ENCODE peak calls at places on chromosome 10, in ten cellular contexts. G is iPS DF 6.9; N is colonic mucosa; B is GM23248; L is heart right ventricle; D is HCT116; T is mucosa of descending colon; E is foreskin fibroblast; R is naive thymus-derived CD4-positive, alpha-beta T cell; Q is right cardiac atrium. J is an unnamed sample.
A peak's percentile ranks its signal among the peaks of the same experiment; 100 is the strongest.

GRCh38 chr10:88991161-88991899 is 732 bp downstream of the FAS start:
- DNase-seq in G (no peak), N (peak; percentile 81), B (peak; percentile 89), L (peak; percentile 78), D (peak; percentile 35), T (peak; percentile 81), E (peak; percentile 63), R (peak; percentile 60), Q (peak; percentile 93), J (no peak)

GRCh38 chr10:127990846-127991542 is 84.1 kb downstream of the PTPRE start:
- DNase-seq in G (no peak), N (no peak), B (peak; percentile 91), L (no peak), D (peak; percentile 65), T (no peak), E (peak; percentile 16), R (peak; percentile 24), Q (no peak), J (no peak)

GRCh38 chr10:22170582-22170981 is 47.2 kb downstream of the EBLN1 start:
- DNase-seq in G (no peak), N (no peak), B (no peak), L (no peak), D (no peak), T (no peak), E (no peak), R (no peak), Q (no peak), J (no peak)

GRCh38 chr10:77030915-77031425 is 606.6 kb downstream of the KCNMA1 start:
- DNase-seq in G (no peak), N (no peak), B (no peak), L (no peak), D (no peak), T (no peak), E (no peak), R (no peak), Q (no peak), J (no peak)

GRCh38 chr10:85741626-85742300 is 624.8 kb downstream of the GRID1 start:
- DNase-seq in G (no peak), N (no peak), B (no peak), L (no peak), D (no peak), T (no peak), E (no peak), R (peak; percentile 8), Q (no peak), J (no peak)

GRCh38 chr10:71228875-71229720 is 16.7 kb downstream of the UNC5B start:
- DNase-seq in G (no peak), N (no peak), B (no peak), L (peak; percentile 40), D (no peak), T (peak; percentile 36), E (no peak), R (no peak), Q (peak; percentile 55), J (no peak)

GRCh38 chr10:2791774-2792443 is 275.4 kb upstream of the PFKP start:
- DNase-seq in G (no peak), N (no peak), B (no peak), L (no peak), D (no peak), T (no peak), E (no peak), R (no peak), Q (no peak), J (no peak)

GRCh38 chr10:21329995-21330627 is 195.4 kb downstream of the SKIDA1 start:
- DNase-seq in G (no peak), N (peak; percentile 18), B (peak; percentile 89), L (no peak), D (peak; percentile 67), T (no peak), E (peak; percentile 74), R (no peak), Q (no peak), J (peak; percentile 62)

DNA sequence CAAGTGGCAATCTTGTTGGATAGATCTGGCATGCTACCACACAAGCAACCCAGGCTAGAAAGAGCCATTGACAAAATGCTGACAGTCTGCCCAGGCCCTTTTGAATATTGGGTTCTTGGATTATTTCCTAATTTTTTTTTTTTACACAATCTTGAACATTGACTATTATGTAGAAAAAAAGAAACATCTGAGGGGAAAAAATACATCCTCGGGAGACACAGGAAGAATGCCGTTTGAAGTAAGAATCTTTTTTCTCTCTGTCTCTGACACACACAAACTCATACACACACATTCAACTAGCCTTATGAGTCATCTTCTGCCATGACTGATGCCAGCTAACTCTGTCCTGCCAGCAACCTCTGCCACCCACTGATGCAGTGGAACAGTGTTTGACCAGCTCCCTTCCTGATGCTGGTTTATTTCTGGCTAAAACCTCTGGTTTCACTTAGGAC is 47.2 kb downstream of the SORBS1 start:
- DNase-seq in G (no peak), N (no peak), B (peak; percentile 88), L (peak; percentile 25), D (no peak), T (no peak), E (peak; percentile 14), R (no peak), Q (no peak), J (no peak)
- H3K4me3 ChIP-seq in G (no peak overlapping the region), N (no peak overlapping the region), B (no peak overlapping the region), L (no peak overlapping the region), D (no peak overlapping the region), T (no peak overlapping the region), E (no peak overlapping the region), R (no peak overlapping the region), Q (no peak overlapping the region), J (no peak overlapping the region)

GRCh38 chr10:97771913-97772823 is at the start of gene SFRP5:
- DNase-seq in G (no peak), N (no peak), B (no peak), L (no peak), D (no peak), T (peak; percentile 27), E (no peak), R (no peak), Q (peak; percentile 81), J (no peak)

GRCh38 chr10:97768322-97769315 is 3.2 kb downstream of the SFRP5 start:
- DNase-seq in G (no peak), N (no peak), B (no peak), L (no peak), D (no peak), T (no peak), E (no peak), R (no peak), Q (no peak), J (no peak)

GRCh38 chr10:97773096-97773495 is 1.3 kb upstream of the SFRP5 start:
- DNase-seq in G (no peak), N (no peak), B (no peak), L (no peak), D (no peak), T (peak; percentile 11), E (no peak), R (no peak), Q (no peak), J (no peak)

GRCh38 chr10:97770265-97770664 is 1.5 kb downstream of the SFRP5 start:
- DNase-seq in G (no peak), N (no peak), B (no peak), L (no peak), D (no peak), T (peak; percentile 2), E (no peak), R (no peak), Q (no peak), J (no peak)

DNA sequence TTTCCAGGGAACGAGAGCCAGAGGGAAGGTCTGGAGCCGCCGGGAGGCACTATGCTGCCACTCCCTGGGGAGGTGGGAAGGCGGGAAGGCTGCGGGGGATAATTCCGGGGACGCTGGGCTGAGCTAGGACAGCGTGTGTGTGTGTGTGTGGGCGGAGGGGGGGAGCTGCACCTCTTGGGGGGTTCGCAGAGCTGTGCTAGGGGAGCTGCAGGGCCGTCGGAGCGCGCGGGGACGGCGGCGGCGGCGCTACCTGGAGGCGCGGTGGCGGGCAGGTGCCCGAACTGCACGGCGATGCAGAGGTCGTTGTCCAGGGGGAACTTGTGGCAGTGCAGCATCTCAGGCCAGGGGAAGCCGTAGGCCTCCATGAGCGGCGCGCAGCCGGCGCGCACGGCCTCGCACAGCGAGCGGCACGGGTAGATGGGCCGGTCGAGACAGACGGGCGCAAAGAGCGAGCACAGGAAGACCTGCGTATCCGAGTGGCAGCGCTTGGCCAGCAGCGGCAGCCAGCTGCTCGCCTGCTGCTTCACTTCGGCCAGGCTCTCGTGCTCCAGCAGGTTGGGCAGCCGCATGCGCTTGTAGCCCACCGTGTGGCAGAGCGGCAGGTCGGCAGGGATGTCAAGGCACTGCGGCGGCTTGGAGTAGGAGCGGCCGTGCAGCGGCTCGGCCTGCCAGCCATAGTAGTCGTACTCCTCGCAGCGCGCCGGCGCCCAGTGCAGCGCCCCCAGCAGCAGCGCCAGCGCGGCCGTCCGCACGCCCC is 566 bp downstream of the SFRP5 start:
- DNase-seq in G (no peak), N (no peak), B (peak; percentile 53), L (no peak), D (no peak), T (peak; percentile 43), E (peak; percentile 19), R (no peak), Q (no peak), J (no peak)
- H3K4me3 ChIP-seq in G (peak overlapping the region; percentile 32), N (no peak overlapping the region), B (peak overlapping the region; percentile 50), L (no peak overlapping the region), D (no peak overlapping the region), T (no peak overlapping the region), E (no peak overlapping the region), R (no peak overlapping the region), Q (peak overlapping the region; percentile 13), J (peak overlapping the region; percentile 17)

GRCh38 chr10:43409385-43410109 is 561 bp upstream of the HNRNPF start:
- DNase-seq in G (no peak), N (peak; percentile 71), B (peak; percentile 42), L (peak; percentile 56), D (no peak), T (peak; percentile 84), E (no peak), R (peak; percentile 77), Q (peak; percentile 80), J (no peak)

GRCh38 chr10:43411536-43411935 is 2.5 kb upstream of the HNRNPF start:
- DNase-seq in G (no peak), N (no peak), B (peak; percentile 47), L (no peak), D (no peak), T (no peak), E (no peak), R (no peak), Q (no peak), J (no peak)

GRCh38 chr10:43408331-43408709 is 666 bp downstream of the HNRNPF start:
- DNase-seq in G (no peak), N (no peak), B (no peak), L (no peak), D (no peak), T (no peak), E (no peak), R (no peak), Q (no peak), J (no peak)

GRCh38 chr10:43408710-43409384 is at the start of gene HNRNPF:
- DNase-seq in G (peak; percentile 88), N (peak; percentile 94), B (peak; percentile 99), L (peak; percentile 95), D (peak; percentile 91), T (peak; percentile 97), E (peak; percentile 97), R (peak; percentile 96), Q (peak; percentile 98), J (peak; percentile 81)

GRCh38 chr10:43410345-43410744 is 1.4 kb upstream of the HNRNPF start:
- DNase-seq in G (no peak), N (no peak), B (no peak), L (no peak), D (no peak), T (no peak), E (no peak), R (no peak), Q (no peak), J (no peak)
- H3K4me3 ChIP-seq in G (no peak overlapping the region), N (peak overlapping the region; percentile 56), B (no peak overlapping the region), L (peak overlapping the region; percentile 93), D (peak overlapping the region; percentile 93), T (no peak overlapping the region), E (peak overlapping the region; percentile 86), R (peak overlapping the region; percentile 99), Q (no peak overlapping the region), J (no peak overlapping the region)

GRCh38 chr10:123295644-123296043 is 141.4 kb downstream of the BUB3 start:
- DNase-seq in G (no peak), N (no peak), B (no peak), L (no peak), D (no peak), T (no peak), E (no peak), R (no peak), Q (no peak), J (no peak)
- H3K4me3 ChIP-seq in G (no peak overlapping the region), N (no peak overlapping the region), B (no peak overlapping the region), L (no peak overlapping the region), D (no peak overlapping the region), T (no peak overlapping the region), E (no peak overlapping the region), R (no peak overlapping the region), Q (no peak overlapping the region), J (no peak overlapping the region)

J was measured in AG04450.